ENCODE peak calls at places on chromosomes 5 and 9, in nine cellular contexts. One of them, this sample, is unnamed.

GRCh38 chr5:54226215-54226614 is 84.2 kb downstream of the ARL15 start:
- DNase-seq in activated CD8-positive, alpha-beta memory T cell treated with anti-CD3 and anti-CD28 coated beads for 1 hour: no peak
- DNase-seq in prostate gland: no peak
- DNase-seq in T-helper 2 cell: no peak
- DNase-seq in left kidney: no peak
- DNase-seq in myocyte: no peak
- DNase-seq in naive thymus-derived CD8-positive, alpha-beta T cell: no peak
- DNase-seq in neuronal stem cell: no peak
- DNase-seq in stimulated activated CD4-positive, alpha-beta T cell treated with anti-CD3 and anti-CD28 coated beads, Interleukin-1b, Interleukin-23, amount 100 ng/mL, for 48 hours: no peak
- DNase-seq in this sample: no peak

GRCh38 chr5:79464695-79465332 is 49.1 kb downstream of the HOMER1 start:
- DNase-seq in activated CD8-positive, alpha-beta memory T cell treated with anti-CD3 and anti-CD28 coated beads for 1 hour: no peak
- DNase-seq in prostate gland: no peak
- DNase-seq in T-helper 2 cell: peak
- DNase-seq in left kidney: peak
- DNase-seq in myocyte: peak
- DNase-seq in naive thymus-derived CD8-positive, alpha-beta T cell: peak
- DNase-seq in neuronal stem cell: no peak
- DNase-seq in stimulated activated CD4-positive, alpha-beta T cell treated with anti-CD3 and anti-CD28 coated beads, Interleukin-1b, Interleukin-23, amount 100 ng/mL, for 48 hours: no peak
- DNase-seq in this sample: no peak

GRCh38 chr5:113652161-113652560 is 138.7 kb downstream of the YTHDC2 start:
- DNase-seq in activated CD8-positive, alpha-beta memory T cell treated with anti-CD3 and anti-CD28 coated beads for 1 hour: no peak
- DNase-seq in prostate gland: no peak
- DNase-seq in T-helper 2 cell: no peak
- DNase-seq in left kidney: no peak
- DNase-seq in myocyte: no peak
- DNase-seq in naive thymus-derived CD8-positive, alpha-beta T cell: no peak
- DNase-seq in neuronal stem cell: no peak
- DNase-seq in stimulated activated CD4-positive, alpha-beta T cell treated with anti-CD3 and anti-CD28 coated beads, Interleukin-1b, Interleukin-23, amount 100 ng/mL, for 48 hours: no peak
- DNase-seq in this sample: no peak

GRCh38 chr5:25568989-25569625 is 924.3 kb upstream of the CDH10 start:
- DNase-seq in activated CD8-positive, alpha-beta memory T cell treated with anti-CD3 and anti-CD28 coated beads for 1 hour: no peak
- DNase-seq in prostate gland: no peak
- DNase-seq in T-helper 2 cell: no peak
- DNase-seq in left kidney: peak
- DNase-seq in myocyte: no peak
- DNase-seq in naive thymus-derived CD8-positive, alpha-beta T cell: peak
- DNase-seq in neuronal stem cell: no peak
- DNase-seq in stimulated activated CD4-positive, alpha-beta T cell treated with anti-CD3 and anti-CD28 coated beads, Interleukin-1b, Interleukin-23, amount 100 ng/mL, for 48 hours: no peak
- DNase-seq in this sample: no peak

GRCh38 chr9:875119-875962 is 33.8 kb downstream of the DMRT1 start:
- DNase-seq in activated CD8-positive, alpha-beta memory T cell treated with anti-CD3 and anti-CD28 coated beads for 1 hour: no peak
- DNase-seq in prostate gland: no peak
- DNase-seq in T-helper 2 cell: no peak
- DNase-seq in left kidney: no peak
- DNase-seq in myocyte: no peak
- DNase-seq in naive thymus-derived CD8-positive, alpha-beta T cell: no peak
- DNase-seq in neuronal stem cell: no peak
- DNase-seq in stimulated activated CD4-positive, alpha-beta T cell treated with anti-CD3 and anti-CD28 coated beads, Interleukin-1b, Interleukin-23, amount 100 ng/mL, for 48 hours: no peak
- DNase-seq in this sample: no peak

GRCh38 chr9:70257991-70258691 is 637 bp upstream of the SMC5 start:
- DNase-seq in activated CD8-positive, alpha-beta memory T cell treated with anti-CD3 and anti-CD28 coated beads for 1 hour: no peak
- DNase-seq in prostate gland: peak
- DNase-seq in T-helper 2 cell: no peak
- DNase-seq in left kidney: peak
- DNase-seq in myocyte: peak
- DNase-seq in naive thymus-derived CD8-positive, alpha-beta T cell: no peak
- DNase-seq in neuronal stem cell: peak
- DNase-seq in stimulated activated CD4-positive, alpha-beta T cell treated with anti-CD3 and anti-CD28 coated beads, Interleukin-1b, Interleukin-23, amount 100 ng/mL, for 48 hours: peak
- DNase-seq in this sample: peak

GRCh38 chr9:136016882-136017812 is 56.0 kb upstream of the UBAC1 start:
- DNase-seq in activated CD8-positive, alpha-beta memory T cell treated with anti-CD3 and anti-CD28 coated beads for 1 hour: no peak
- DNase-seq in prostate gland: no peak
- DNase-seq in T-helper 2 cell: no peak
- DNase-seq in left kidney: no peak
- DNase-seq in myocyte: no peak
- DNase-seq in naive thymus-derived CD8-positive, alpha-beta T cell: no peak
- DNase-seq in neuronal stem cell: no peak
- DNase-seq in stimulated activated CD4-positive, alpha-beta T cell treated with anti-CD3 and anti-CD28 coated beads, Interleukin-1b, Interleukin-23, amount 100 ng/mL, for 48 hours: no peak
- DNase-seq in this sample: no peak

GRCh38 chr9:130426883-130427282 is 17.9 kb upstream of the ASS1 start:
- DNase-seq in activated CD8-positive, alpha-beta memory T cell treated with anti-CD3 and anti-CD28 coated beads for 1 hour: no peak
- DNase-seq in prostate gland: peak
- DNase-seq in T-helper 2 cell: no peak
- DNase-seq in left kidney: no peak
- DNase-seq in myocyte: peak
- DNase-seq in naive thymus-derived CD8-positive, alpha-beta T cell: no peak
- DNase-seq in neuronal stem cell: no peak
- DNase-seq in stimulated activated CD4-positive, alpha-beta T cell treated with anti-CD3 and anti-CD28 coated beads, Interleukin-1b, Interleukin-23, amount 100 ng/mL, for 48 hours: no peak
- DNase-seq in this sample: no peak

GRCh38 chr5:95284512-95285405 is at the start of gene MCTP1:
- DNase-seq in activated CD8-positive, alpha-beta memory T cell treated with anti-CD3 and anti-CD28 coated beads for 1 hour: no peak
- DNase-seq in prostate gland: no peak
- DNase-seq in T-helper 2 cell: no peak
- DNase-seq in left kidney: peak
- DNase-seq in myocyte: peak
- DNase-seq in naive thymus-derived CD8-positive, alpha-beta T cell: peak
- DNase-seq in neuronal stem cell: peak
- DNase-seq in stimulated activated CD4-positive, alpha-beta T cell treated with anti-CD3 and anti-CD28 coated beads, Interleukin-1b, Interleukin-23, amount 100 ng/mL, for 48 hours: peak
- DNase-seq in this sample: no peak

GRCh38 chr5:95113489-95113888 is 171.4 kb downstream of the MCTP1 start:
- DNase-seq in activated CD8-positive, alpha-beta memory T cell treated with anti-CD3 and anti-CD28 coated beads for 1 hour: no peak
- DNase-seq in prostate gland: no peak
- DNase-seq in T-helper 2 cell: no peak
- DNase-seq in left kidney: no peak
- DNase-seq in myocyte: peak
- DNase-seq in naive thymus-derived CD8-positive, alpha-beta T cell: no peak
- DNase-seq in neuronal stem cell: no peak
- DNase-seq in stimulated activated CD4-positive, alpha-beta T cell treated with anti-CD3 and anti-CD28 coated beads, Interleukin-1b, Interleukin-23, amount 100 ng/mL, for 48 hours: no peak
- DNase-seq in this sample: no peak

GRCh38 chr5:158510479-158510878 is 589.2 kb downstream of the EBF1 start:
- DNase-seq in activated CD8-positive, alpha-beta memory T cell treated with anti-CD3 and anti-CD28 coated beads for 1 hour: no peak
- DNase-seq in prostate gland: no peak
- DNase-seq in T-helper 2 cell: no peak
- DNase-seq in left kidney: no peak
- DNase-seq in myocyte: no peak
- DNase-seq in naive thymus-derived CD8-positive, alpha-beta T cell: no peak
- DNase-seq in neuronal stem cell: no peak
- DNase-seq in stimulated activated CD4-positive, alpha-beta T cell treated with anti-CD3 and anti-CD28 coated beads, Interleukin-1b, Interleukin-23, amount 100 ng/mL, for 48 hours: no peak
- DNase-seq in this sample: no peak

GRCh38 chr5:137791803-137792202 is 37.6 kb upstream of the HNRNPA0 start:
- DNase-seq in activated CD8-positive, alpha-beta memory T cell treated with anti-CD3 and anti-CD28 coated beads for 1 hour: no peak
- DNase-seq in prostate gland: no peak
- DNase-seq in T-helper 2 cell: no peak
- DNase-seq in left kidney: no peak
- DNase-seq in myocyte: no peak
- DNase-seq in naive thymus-derived CD8-positive, alpha-beta T cell: no peak
- DNase-seq in neuronal stem cell: no peak
- DNase-seq in stimulated activated CD4-positive, alpha-beta T cell treated with anti-CD3 and anti-CD28 coated beads, Interleukin-1b, Interleukin-23, amount 100 ng/mL, for 48 hours: no peak
- DNase-seq in this sample: no peak

GRCh38 chr5:109035470-109035869 is 287.8 kb downstream of the FER start:
- DNase-seq in activated CD8-positive, alpha-beta memory T cell treated with anti-CD3 and anti-CD28 coated beads for 1 hour: no peak
- DNase-seq in prostate gland: no peak
- DNase-seq in T-helper 2 cell: no peak
- DNase-seq in left kidney: no peak
- DNase-seq in myocyte: no peak
- DNase-seq in naive thymus-derived CD8-positive, alpha-beta T cell: no peak
- DNase-seq in neuronal stem cell: no peak
- DNase-seq in stimulated activated CD4-positive, alpha-beta T cell treated with anti-CD3 and anti-CD28 coated beads, Interleukin-1b, Interleukin-23, amount 100 ng/mL, for 48 hours: no peak
- DNase-seq in this sample: no peak

GRCh38 chr9:92608221-92609141 is 61.5 kb downstream of the IPPK start:
- DNase-seq in activated CD8-positive, alpha-beta memory T cell treated with anti-CD3 and anti-CD28 coated beads for 1 hour: no peak
- DNase-seq in prostate gland: no peak
- DNase-seq in T-helper 2 cell: no peak
- DNase-seq in left kidney: peak
- DNase-seq in myocyte: no peak
- DNase-seq in naive thymus-derived CD8-positive, alpha-beta T cell: no peak
- DNase-seq in neuronal stem cell: no peak
- DNase-seq in stimulated activated CD4-positive, alpha-beta T cell treated with anti-CD3 and anti-CD28 coated beads, Interleukin-1b, Interleukin-23, amount 100 ng/mL, for 48 hours: no peak
- DNase-seq in this sample: no peak

GRCh38 chr9:95877984-95878383 is 2.5 kb downstream of the ERCC6L2 start:
- DNase-seq in activated CD8-positive, alpha-beta memory T cell treated with anti-CD3 and anti-CD28 coated beads for 1 hour: no peak
- DNase-seq in prostate gland: no peak
- DNase-seq in T-helper 2 cell: no peak
- DNase-seq in left kidney: no peak
- DNase-seq in myocyte: no peak
- DNase-seq in naive thymus-derived CD8-positive, alpha-beta T cell: no peak
- DNase-seq in neuronal stem cell: no peak
- DNase-seq in stimulated activated CD4-positive, alpha-beta T cell treated with anti-CD3 and anti-CD28 coated beads, Interleukin-1b, Interleukin-23, amount 100 ng/mL, for 48 hours: no peak
- DNase-seq in this sample: no peak

GRCh38 chr5:154559398-154560276 is 81.6 kb upstream of the HAND1 start:
- DNase-seq in activated CD8-positive, alpha-beta memory T cell treated with anti-CD3 and anti-CD28 coated beads for 1 hour: no peak
- DNase-seq in prostate gland: no peak
- DNase-seq in T-helper 2 cell: no peak
- DNase-seq in left kidney: no peak
- DNase-seq in myocyte: no peak
- DNase-seq in naive thymus-derived CD8-positive, alpha-beta T cell: no peak
- DNase-seq in neuronal stem cell: no peak
- DNase-seq in stimulated activated CD4-positive, alpha-beta T cell treated with anti-CD3 and anti-CD28 coated beads, Interleukin-1b, Interleukin-23, amount 100 ng/mL, for 48 hours: no peak
- DNase-seq in this sample: no peak

GRCh38 chr5:42301349-42301748 is 121.9 kb upstream of the GHR start:
- DNase-seq in activated CD8-positive, alpha-beta memory T cell treated with anti-CD3 and anti-CD28 coated beads for 1 hour: no peak
- DNase-seq in prostate gland: no peak
- DNase-seq in T-helper 2 cell: no peak
- DNase-seq in left kidney: no peak
- DNase-seq in myocyte: no peak
- DNase-seq in naive thymus-derived CD8-positive, alpha-beta T cell: no peak
- DNase-seq in neuronal stem cell: no peak
- DNase-seq in stimulated activated CD4-positive, alpha-beta T cell treated with anti-CD3 and anti-CD28 coated beads, Interleukin-1b, Interleukin-23, amount 100 ng/mL, for 48 hours: no peak
- DNase-seq in this sample: no peak

GRCh38 chr5:38783011-38783551 is 62.7 kb upstream of the OSMR start:
- DNase-seq in activated CD8-positive, alpha-beta memory T cell treated with anti-CD3 and anti-CD28 coated beads for 1 hour: no peak
- DNase-seq in prostate gland: peak
- DNase-seq in T-helper 2 cell: no peak
- DNase-seq in left kidney: peak
- DNase-seq in myocyte: peak
- DNase-seq in naive thymus-derived CD8-positive, alpha-beta T cell: no peak
- DNase-seq in neuronal stem cell: no peak
- DNase-seq in stimulated activated CD4-positive, alpha-beta T cell treated with anti-CD3 and anti-CD28 coated beads, Interleukin-1b, Interleukin-23, amount 100 ng/mL, for 48 hours: no peak
- DNase-seq in this sample: no peak

GRCh38 chr5:135980650-135981049 is 25.9 kb upstream of the LECT2 start:
- DNase-seq in activated CD8-positive, alpha-beta memory T cell treated with anti-CD3 and anti-CD28 coated beads for 1 hour: no peak
- DNase-seq in prostate gland: no peak
- DNase-seq in T-helper 2 cell: no peak
- DNase-seq in left kidney: no peak
- DNase-seq in myocyte: no peak
- DNase-seq in naive thymus-derived CD8-positive, alpha-beta T cell: no peak
- DNase-seq in neuronal stem cell: no peak
- DNase-seq in stimulated activated CD4-positive, alpha-beta T cell treated with anti-CD3 and anti-CD28 coated beads, Interleukin-1b, Interleukin-23, amount 100 ng/mL, for 48 hours: no peak
- DNase-seq in this sample: no peak

GRCh38 chr5:9156282-9156681 is 389.6 kb downstream of the SEMA5A start:
- DNase-seq in activated CD8-positive, alpha-beta memory T cell treated with anti-CD3 and anti-CD28 coated beads for 1 hour: no peak
- DNase-seq in prostate gland: no peak
- DNase-seq in T-helper 2 cell: no peak
- DNase-seq in left kidney: peak
- DNase-seq in myocyte: peak
- DNase-seq in naive thymus-derived CD8-positive, alpha-beta T cell: no peak
- DNase-seq in neuronal stem cell: no peak
- DNase-seq in stimulated activated CD4-positive, alpha-beta T cell treated with anti-CD3 and anti-CD28 coated beads, Interleukin-1b, Interleukin-23, amount 100 ng/mL, for 48 hours: no peak
- DNase-seq in this sample: no peak

This sample was measured in KG1.